ENCODE peak calls at places on chromosome 1, in six cellular contexts. One of them, this sample, is unnamed.

GRCh38 chr1:45493116-45493697 is 2.2 kb upstream of the TESK2 start:
- DNase-seq in glutamatergic neuron: peak
- DNase-seq in esophagus squamous epithelium: no peak
- DNase-seq in endothelial cell: peak
- DNase-seq in tibial artery: no peak
- DNase-seq in prostate gland: peak
- DNase-seq in this sample: peak

GRCh38 chr1:101448018-101448417 is 211.2 kb downstream of the S1PR1 start:
- DNase-seq in endothelial cell: no peak
- DNase-seq in esophagus squamous epithelium: no peak
- DNase-seq in prostate gland: no peak
- DNase-seq in tibial artery: no peak
- DNase-seq in glutamatergic neuron: no peak
- DNase-seq in this sample: no peak

GRCh38 chr1:21536223-21536622 is 27.0 kb downstream of the ALPL start:
- DNase-seq in esophagus squamous epithelium: no peak
- DNase-seq in tibial artery: no peak
- DNase-seq in glutamatergic neuron: no peak
- DNase-seq in prostate gland: no peak
- DNase-seq in endothelial cell: no peak
- DNase-seq in this sample: no peak

GRCh38 chr1:147336290-147336689 is 93.8 kb downstream of the CHD1L start:
- DNase-seq in endothelial cell: no peak
- DNase-seq in prostate gland: no peak
- DNase-seq in tibial artery: no peak
- DNase-seq in glutamatergic neuron: no peak
- DNase-seq in esophagus squamous epithelium: no peak
- DNase-seq in this sample: no peak

GRCh38 chr1:53693773-53694717 is 44.9 kb downstream of the GLIS1 start:
- DNase-seq in tibial artery: no peak
- DNase-seq in prostate gland: no peak
- DNase-seq in esophagus squamous epithelium: no peak
- DNase-seq in endothelial cell: no peak
- DNase-seq in glutamatergic neuron: no peak
- DNase-seq in this sample: no peak

GRCh38 chr1:20867062-20867461 is 80.0 kb upstream of the HP1BP3 start:
- DNase-seq in tibial artery: no peak
- DNase-seq in prostate gland: no peak
- DNase-seq in esophagus squamous epithelium: no peak
- DNase-seq in glutamatergic neuron: no peak
- DNase-seq in endothelial cell: no peak
- DNase-seq in this sample: no peak

GRCh38 chr1:44237721-44238457 is 24.6 kb downstream of the DMAP1 start:
- DNase-seq in tibial artery: peak
- DNase-seq in glutamatergic neuron: peak
- DNase-seq in endothelial cell: peak
- DNase-seq in prostate gland: peak
- DNase-seq in esophagus squamous epithelium: no peak
- DNase-seq in this sample: no peak

GRCh38 chr1:12094180-12094579 is 31.1 kb downstream of the TNFRSF8 start:
- DNase-seq in glutamatergic neuron: no peak
- DNase-seq in tibial artery: no peak
- DNase-seq in endothelial cell: no peak
- DNase-seq in prostate gland: no peak
- DNase-seq in esophagus squamous epithelium: no peak
- DNase-seq in this sample: no peak

GRCh38 chr1:169892819-169893644 is 664 bp downstream of the SCYL3 start:
- DNase-seq in glutamatergic neuron: no peak
- DNase-seq in esophagus squamous epithelium: no peak
- DNase-seq in tibial artery: peak
- DNase-seq in prostate gland: peak
- DNase-seq in endothelial cell: no peak
- DNase-seq in this sample: no peak

GRCh38 chr1:213999732-214000131 is 12.0 kb downstream of the PROX1 start:
- DNase-seq in esophagus squamous epithelium: no peak
- DNase-seq in prostate gland: no peak
- DNase-seq in tibial artery: no peak
- DNase-seq in endothelial cell: no peak
- DNase-seq in glutamatergic neuron: no peak
- DNase-seq in this sample: no peak

GRCh38 chr1:110288111-110288510 is 51.1 kb upstream of the RBM15 start:
- DNase-seq in esophagus squamous epithelium: no peak
- DNase-seq in prostate gland: no peak
- DNase-seq in tibial artery: no peak
- DNase-seq in glutamatergic neuron: no peak
- DNase-seq in endothelial cell: no peak
- DNase-seq in this sample: no peak

GRCh38 chr1:43704838-43705237 is 2.5 kb upstream of the ST3GAL3 start:
- DNase-seq in endothelial cell: no peak
- DNase-seq in esophagus squamous epithelium: no peak
- DNase-seq in prostate gland: peak
- DNase-seq in glutamatergic neuron: no peak
- DNase-seq in tibial artery: no peak
- DNase-seq in this sample: no peak

GRCh38 chr1:97603218-97603617 is 317.6 kb downstream of the DPYD start:
- DNase-seq in tibial artery: no peak
- DNase-seq in endothelial cell: no peak
- DNase-seq in esophagus squamous epithelium: no peak
- DNase-seq in prostate gland: no peak
- DNase-seq in glutamatergic neuron: no peak
- DNase-seq in this sample: no peak

GRCh38 chr1:156387899-156388813 is 19.1 kb downstream of the RHBG start:
- DNase-seq in prostate gland: no peak
- DNase-seq in tibial artery: no peak
- DNase-seq in endothelial cell: peak
- DNase-seq in esophagus squamous epithelium: no peak
- DNase-seq in glutamatergic neuron: peak
- DNase-seq in this sample: no peak

GRCh38 chr1:245807306-245807705 is 652.5 kb downstream of the KIF26B start:
- DNase-seq in glutamatergic neuron: no peak
- DNase-seq in esophagus squamous epithelium: no peak
- DNase-seq in prostate gland: no peak
- DNase-seq in endothelial cell: no peak
- DNase-seq in tibial artery: no peak
- DNase-seq in this sample: no peak

GRCh38 chr1:110336300-110337039 is 2.7 kb upstream of the RBM15 start:
- DNase-seq in endothelial cell: no peak
- DNase-seq in tibial artery: no peak
- DNase-seq in esophagus squamous epithelium: no peak
- DNase-seq in prostate gland: no peak
- DNase-seq in glutamatergic neuron: no peak
- DNase-seq in this sample: peak

GRCh38 chr1:50505427-50505826 is 82.2 kb upstream of the DMRTA2 start:
- DNase-seq in endothelial cell: no peak
- DNase-seq in prostate gland: no peak
- DNase-seq in tibial artery: no peak
- DNase-seq in glutamatergic neuron: no peak
- DNase-seq in esophagus squamous epithelium: no peak
- DNase-seq in this sample: no peak

GRCh38 chr1:11648039-11648438 is 6.2 kb downstream of the FBXO2 start:
- DNase-seq in glutamatergic neuron: no peak
- DNase-seq in tibial artery: no peak
- DNase-seq in prostate gland: no peak
- DNase-seq in endothelial cell: no peak
- DNase-seq in esophagus squamous epithelium: no peak
- DNase-seq in this sample: no peak

GRCh38 chr1:45303582-45304310 is 22.9 kb upstream of the HPDL start:
- DNase-seq in prostate gland: peak
- DNase-seq in esophagus squamous epithelium: peak
- DNase-seq in tibial artery: peak
- DNase-seq in endothelial cell: peak
- DNase-seq in glutamatergic neuron: peak
- DNase-seq in this sample: peak

GRCh38 chr1:238624786-238625185 is 734.1 kb upstream of the ZP4 start:
- DNase-seq in glutamatergic neuron: no peak
- DNase-seq in esophagus squamous epithelium: no peak
- DNase-seq in prostate gland: no peak
- DNase-seq in endothelial cell: no peak
- DNase-seq in tibial artery: no peak
- DNase-seq in this sample: no peak

GRCh38 chr1:17188889-17189631 is 15.9 kb upstream of the PADI1 start:
- DNase-seq in esophagus squamous epithelium: no peak
- DNase-seq in prostate gland: no peak
- DNase-seq in glutamatergic neuron: no peak
- DNase-seq in tibial artery: no peak
- DNase-seq in endothelial cell: no peak
- DNase-seq in this sample: no peak

GRCh38 chr1:198564716-198565115 is 24.2 kb upstream of the ATP6V1G3 start:
- DNase-seq in glutamatergic neuron: no peak
- DNase-seq in endothelial cell: no peak
- DNase-seq in tibial artery: no peak
- DNase-seq in esophagus squamous epithelium: no peak
- DNase-seq in prostate gland: no peak
- DNase-seq in this sample: no peak

GRCh38 chr1:216601427-216601751 is 121.8 kb downstream of the ESRRG start:
- DNase-seq in prostate gland: no peak
- DNase-seq in glutamatergic neuron: no peak
- DNase-seq in esophagus squamous epithelium: no peak
- DNase-seq in tibial artery: no peak
- DNase-seq in endothelial cell: no peak
- DNase-seq in this sample: no peak
- TF ChIP-seq CTCF in prostate gland: no peak
- TF ChIP-seq CTCF in glutamatergic neuron: no peak
- TF ChIP-seq CTCF in esophagus squamous epithelium: no peak
- TF ChIP-seq CTCF in tibial artery: no peak
- TF ChIP-seq CTCF in endothelial cell: no peak
- TF ChIP-seq CTCF in this sample: no peak

GRCh38 chr1:7453038-7453437 is 318.1 kb upstream of the VAMP3 start:
- DNase-seq in endothelial cell: no peak
- DNase-seq in esophagus squamous epithelium: no peak
- DNase-seq in prostate gland: no peak
- DNase-seq in glutamatergic neuron: no peak
- DNase-seq in tibial artery: no peak
- DNase-seq in this sample: no peak

GRCh38 chr1:7454895-7455784 is 316.0 kb upstream of the VAMP3 start:
- DNase-seq in prostate gland: peak
- DNase-seq in endothelial cell: no peak
- DNase-seq in tibial artery: no peak
- DNase-seq in esophagus squamous epithelium: no peak
- DNase-seq in glutamatergic neuron: no peak
- DNase-seq in this sample: no peak

GRCh38 chr1:7455796-7456568 is 315.1 kb upstream of the VAMP3 start:
- DNase-seq in prostate gland: no peak
- DNase-seq in esophagus squamous epithelium: no peak
- DNase-seq in tibial artery: no peak
- DNase-seq in endothelial cell: no peak
- DNase-seq in glutamatergic neuron: peak
- DNase-seq in this sample: no peak

GRCh38 chr1:7456683-7457082 is 314.4 kb upstream of the VAMP3 start:
- DNase-seq in prostate gland: no peak
- DNase-seq in endothelial cell: no peak
- DNase-seq in esophagus squamous epithelium: no peak
- DNase-seq in tibial artery: no peak
- DNase-seq in glutamatergic neuron: peak
- DNase-seq in this sample: no peak

GRCh38 chr1:7454052-7454815 is 316.9 kb upstream of the VAMP3 start:
- DNase-seq in endothelial cell: peak
- DNase-seq in glutamatergic neuron: peak
- DNase-seq in tibial artery: no peak
- DNase-seq in esophagus squamous epithelium: no peak
- DNase-seq in prostate gland: no peak
- DNase-seq in this sample: peak
- TF ChIP-seq CTCF in endothelial cell: peak
- TF ChIP-seq CTCF in glutamatergic neuron: peak
- TF ChIP-seq CTCF in tibial artery: peak
- TF ChIP-seq CTCF in esophagus squamous epithelium: peak
- TF ChIP-seq CTCF in prostate gland: no peak
- TF ChIP-seq CTCF in this sample: peak

DNA sequence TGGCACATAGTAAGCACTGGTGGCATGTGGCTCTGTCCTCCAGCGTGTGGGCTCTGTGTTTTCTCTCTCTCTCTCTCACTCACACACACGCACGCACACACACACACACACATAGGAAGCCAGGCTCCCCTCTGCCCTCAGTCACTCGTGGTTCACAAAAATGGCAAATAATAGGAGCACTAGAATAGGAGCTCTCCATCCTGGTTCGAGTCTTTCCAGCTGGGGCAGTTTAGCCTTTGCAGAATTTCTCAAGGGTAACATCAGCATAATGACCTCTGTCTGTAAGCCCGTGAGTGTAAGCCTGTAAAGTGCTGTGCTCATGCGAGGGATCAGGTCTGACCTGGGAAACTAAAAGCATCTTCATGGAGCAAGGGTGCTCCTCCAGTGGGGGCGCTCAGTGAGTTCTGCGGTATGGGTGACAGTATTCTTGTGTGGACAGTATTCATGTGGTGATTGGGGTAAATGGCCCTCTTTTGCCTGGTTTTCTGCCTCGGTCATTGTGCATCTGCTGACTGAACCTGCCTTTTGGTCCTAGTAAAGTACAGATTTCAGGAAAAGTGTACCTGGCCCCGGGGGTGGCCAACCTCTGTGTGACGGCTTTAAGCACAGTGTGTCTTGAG is 839 bp upstream of the ZC3H12A start:
- DNase-seq in tibial artery: no peak
- DNase-seq in endothelial cell: no peak
- DNase-seq in glutamatergic neuron: no peak
- DNase-seq in esophagus squamous epithelium: no peak
- DNase-seq in prostate gland: no peak
- DNase-seq in this sample: peak
- TF ChIP-seq CTCF in tibial artery: no peak
- TF ChIP-seq CTCF in endothelial cell: no peak
- TF ChIP-seq CTCF in glutamatergic neuron: no peak
- TF ChIP-seq CTCF in esophagus squamous epithelium: no peak
- TF ChIP-seq CTCF in prostate gland: no peak
- TF ChIP-seq CTCF in this sample: no peak

GRCh38 chr1:172120381-172120780 is 279.1 kb downstream of the DNM3 start:
- DNase-seq in tibial artery: no peak
- DNase-seq in prostate gland: no peak
- DNase-seq in endothelial cell: no peak
- DNase-seq in esophagus squamous epithelium: no peak
- DNase-seq in glutamatergic neuron: no peak
- DNase-seq in this sample: no peak

GRCh38 chr1:172119184-172119583 is 277.9 kb downstream of the DNM3 start:
- DNase-seq in glutamatergic neuron: no peak
- DNase-seq in prostate gland: no peak
- DNase-seq in endothelial cell: no peak
- DNase-seq in esophagus squamous epithelium: no peak
- DNase-seq in tibial artery: no peak
- DNase-seq in this sample: no peak

GRCh38 chr1:172121071-172121717 is 279.9 kb downstream of the DNM3 start:
- DNase-seq in glutamatergic neuron: no peak
- DNase-seq in tibial artery: no peak
- DNase-seq in esophagus squamous epithelium: no peak
- DNase-seq in prostate gland: no peak
- DNase-seq in endothelial cell: no peak
- DNase-seq in this sample: no peak

GRCh38 chr1:172125250-172125649 is 284.0 kb downstream of the DNM3 start:
- DNase-seq in glutamatergic neuron: no peak
- DNase-seq in esophagus squamous epithelium: no peak
- DNase-seq in prostate gland: no peak
- DNase-seq in tibial artery: no peak
- DNase-seq in endothelial cell: no peak
- DNase-seq in this sample: no peak

DNA sequence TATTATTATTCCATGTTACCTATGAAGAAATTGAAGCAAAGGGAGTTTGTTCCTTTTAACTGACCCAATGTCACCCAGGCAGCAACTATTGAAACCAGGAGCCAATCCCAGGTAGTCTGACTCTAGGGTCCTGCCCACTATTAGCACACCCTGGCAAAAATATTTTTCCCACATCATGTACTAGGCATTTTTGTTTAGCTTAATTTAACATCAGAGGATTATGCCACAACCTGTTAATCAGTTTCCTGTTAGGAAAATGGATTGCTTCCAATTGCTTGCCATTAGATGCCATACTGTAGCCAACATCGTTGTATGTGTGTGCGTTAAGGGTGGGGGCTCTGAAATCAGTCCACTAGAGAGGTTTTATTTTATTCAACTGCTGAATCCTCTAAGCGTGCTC is 281.1 kb downstream of the DNM3 start:
- DNase-seq in prostate gland: no peak
- DNase-seq in esophagus squamous epithelium: no peak
- DNase-seq in glutamatergic neuron: no peak
- DNase-seq in endothelial cell: no peak
- DNase-seq in tibial artery: no peak
- DNase-seq in this sample: no peak
- TF ChIP-seq CTCF in prostate gland: no peak
- TF ChIP-seq CTCF in esophagus squamous epithelium: no peak
- TF ChIP-seq CTCF in glutamatergic neuron: no peak
- TF ChIP-seq CTCF in endothelial cell: no peak
- TF ChIP-seq CTCF in tibial artery: no peak
- TF ChIP-seq CTCF in this sample: no peak